ENCODE peak calls at places on chromosomes 1 and 21, in five cellular contexts. P, F, B, O and H are unnamed samples.

GRCh38 chr1:197649188-197649587 is 126.1 kb downstream of the DENND1B start:
- DNase-seq in P (no peak), F (no peak), B (no peak), O (no peak), H (no peak)

GRCh38 chr1:8022395-8023286 is 3.5 kb downstream of the ERRFI1 start:
- DNase-seq in P (no peak), F (no peak), B (no peak), O (no peak), H (no peak)

GRCh38 chr1:96367791-96368190 is 353.8 kb upstream of the PTBP2 start:
- DNase-seq in P (peak; percentile 22), F (no peak), B (no peak), O (no peak), H (no peak)

GRCh38 chr1:78003070-78003751 is 1.5 kb upstream of the DNAJB4 start:
- DNase-seq in P (no peak), F (no peak), B (no peak), O (no peak), H (no peak)

GRCh38 chr1:208242186-208242585 is 2.0 kb downstream of the PLXNA2 start:
- DNase-seq in P (no peak), F (no peak), B (no peak), O (no peak), H (no peak)

GRCh38 chr21:44065428-44065827 is 41.8 kb upstream of the PWP2 start:
- DNase-seq in P (peak; percentile 12), F (peak; percentile 88), B (no peak), O (no peak), H (no peak)

GRCh38 chr1:100578201-100578600 is 40.3 kb downstream of the GPR88 start:
- DNase-seq in P (peak; percentile 26), F (no peak), B (no peak), O (no peak), H (no peak)

GRCh38 chr1:176466514-176466913 is 3.5 kb downstream of the PAPPA2 start:
- DNase-seq in P (no peak), F (peak; percentile 8), B (no peak), O (peak; percentile 19), H (no peak)

GRCh38 chr1:35577071-35577998 is 4.2 kb downstream of the TFAP2E start:
- DNase-seq in P (no peak), F (peak; percentile 74), B (no peak), O (no peak), H (no peak)

GRCh38 chr1:18725231-18725895 is 94.7 kb downstream of the PAX7 start:
- DNase-seq in P (no peak), F (no peak), B (no peak), O (no peak), H (no peak)